ENCODE peak calls at places on chromosomes 16 and 17, in five cellular contexts. C is transverse colon; Q is cardiac septum; N is fibroblast of villous mesenchyme; V is stimulated activated naive CD4-positive, alpha-beta T cell. W is an unnamed sample.

GRCh38 chr17:32912218-32912897 is 15.6 kb upstream of the TMEM98 start:
- DNase-seq in N (peak), V (no peak), Q (no peak), C (peak), W (no peak)

GRCh38 chr16:73152731-73153130 is 104.8 kb upstream of the ZFHX3 start:
- DNase-seq in Q (no peak), N (peak), C (no peak), V (no peak), W (no peak)

GRCh38 chr17:50190278-50191069 is 11.0 kb downstream of the COL1A1 start:
- DNase-seq in Q (no peak), N (peak), V (no peak), C (no peak), W (no peak)

GRCh38 chr17:79420318-79421243 is 190.3 kb downstream of the RBFOX3 start:
- DNase-seq in C (no peak), Q (no peak), V (no peak), N (no peak), W (no peak)

GRCh38 chr16:31473300-31474052 is 1.5 kb downstream of the TGFB1I1 start:
- DNase-seq in C (no peak), V (no peak), Q (no peak), N (no peak), W (no peak)

GRCh38 chr16:19375561-19376158 is 42.0 kb upstream of the TMC5 start:
- DNase-seq in N (peak), Q (no peak), C (peak), V (no peak), W (no peak)

GRCh38 chr17:76539631-76540271 is at the start of gene PRCD:
- DNase-seq in N (no peak), Q (peak), V (no peak), C (no peak), W (no peak)

GRCh38 chr17:13753151-13753550 is 151.4 kb upstream of the HS3ST3A1 start:
- DNase-seq in C (no peak), N (no peak), V (no peak), Q (no peak), W (no peak)

GRCh38 chr17:63181856-63182255 is 215.8 kb downstream of the TANC2 start:
- DNase-seq in N (no peak), C (no peak), Q (no peak), V (no peak), W (no peak)

GRCh38 chr16:1745181-1745899 is 26.0 kb downstream of the NME3 start:
- DNase-seq in N (peak), V (no peak), C (no peak), Q (no peak), W (no peak)

GRCh38 chr17:44646280-44646679 is 10.0 kb upstream of the MEIOC start:
- DNase-seq in N (no peak), V (no peak), Q (no peak), C (no peak), W (no peak)

GRCh38 chr17:4204190-4204589 is 59.6 kb downstream of the ANKFY1 start:
- DNase-seq in C (no peak), V (no peak), N (no peak), Q (no peak), W (no peak)

GRCh38 chr17:14784997-14785696 is 480.0 kb downstream of the PMP22 start:
- DNase-seq in V (peak), C (no peak), N (no peak), Q (no peak), W (no peak)

GRCh38 chr17:39533891-39534290 is 72.6 kb downstream of the CDK12 start:
- DNase-seq in N (no peak), C (no peak), Q (no peak), V (no peak), W (no peak)